ENCODE peak calls at places on chromosomes 13 and 19, in six cellular contexts. H is breast epithelium, C is right cardiac atrium, N is tibial nerve, D is transverse colon, T is upper lobe of left lung. M is an unnamed sample.

GRCh38 chr13:50078512-50079277 is 63.5 kb downstream of the KCNRG start:
- DNase-seq in H (no peak), C (no peak), N (no peak), D (no peak), T (no peak), M (no peak)

GRCh38 chr19:308471-309205 is 17.4 kb upstream of the PLPP2 start:
- DNase-seq in H (no peak), C (no peak), N (no peak), D (no peak), T (peak; percentile 81), M (no peak)

GRCh38 chr13:29573190-29573589 is 22.3 kb downstream of the SLC7A1 start:
- DNase-seq in H (no peak), C (peak; percentile 57), N (no peak), D (peak; percentile 78), T (no peak), M (no peak)

GRCh38 chr19:10780368-10780767 is 55.6 kb downstream of the TMED1 start:
- DNase-seq in H (no peak), C (peak; percentile 80), N (no peak), D (peak; percentile 42), T (no peak), M (no peak)

GRCh38 chr19:41409288-41409687 is 11.7 kb downstream of the BCKDHA start:
- DNase-seq in H (peak; percentile 65), C (no peak), N (no peak), D (no peak), T (no peak), M (no peak)

GRCh38 chr19:15296841-15297415 is 35.4 kb downstream of the BRD4 start:
- DNase-seq in H (no peak), C (no peak), N (no peak), D (no peak), T (no peak), M (no peak)

GRCh38 chr19:33815410-33816340 is 19.0 kb downstream of the KCTD15 start:
- DNase-seq in H (no peak), C (peak; percentile 45), N (no peak), D (no peak), T (no peak), M (no peak)

GRCh38 chr13:72960541-72960940 is 98.3 kb upstream of the KLF5 start:
- DNase-seq in H (no peak), C (no peak), N (no peak), D (no peak), T (no peak), M (no peak)

GRCh38 chr19:5454743-5455142 is 474 bp upstream of the ZNRF4 start:
- DNase-seq in H (no peak), C (no peak), N (no peak), D (no peak), T (no peak), M (no peak)

GRCh38 chr19:10694706-10695105 is 6.5 kb upstream of the QTRT1 start:
- DNase-seq in H (no peak), C (no peak), N (no peak), D (no peak), T (no peak), M (no peak)

GRCh38 chr13:33610471-33611015 is 207.4 kb upstream of the RFC3 start:
- DNase-seq in H (no peak), C (peak; percentile 89), N (no peak), D (peak; percentile 13), T (peak; percentile 82), M (peak; percentile 78)

DNA sequence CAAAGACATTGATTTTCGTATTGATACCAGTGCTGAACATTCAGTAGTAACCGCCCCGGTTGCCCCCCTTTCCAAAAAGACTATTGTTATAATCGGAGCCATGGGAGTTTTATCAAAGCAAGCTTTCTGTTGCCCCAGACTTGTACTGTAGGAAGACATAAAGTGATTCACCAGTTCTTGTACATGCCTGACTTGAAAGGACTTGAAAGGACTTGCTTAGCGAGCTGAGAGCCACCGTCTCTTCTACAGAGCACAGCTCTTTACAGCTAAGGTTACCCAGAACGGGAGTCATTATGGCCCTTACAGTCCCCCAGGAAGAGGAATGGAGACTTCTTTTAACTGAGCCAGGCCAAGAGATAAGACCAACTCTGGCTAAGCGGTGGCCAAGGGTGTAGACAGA is 5.1 kb downstream of the ZNF816 start:
- DNase-seq in H (no peak), C (no peak), N (no peak), D (no peak), T (no peak), M (no peak)
- H3K9me3 ChIP-seq in H (peaks cover 36% of the 10 kb centered on the region), C (peaks cover 4% of the 10 kb centered on the region), N (peaks cover 75% of the 10 kb centered on the region), D (peaks cover 72% of the 10 kb centered on the region), T (peaks cover 76% of the 10 kb centered on the region), M (peaks cover 69% of the 10 kb centered on the region)

DNA sequence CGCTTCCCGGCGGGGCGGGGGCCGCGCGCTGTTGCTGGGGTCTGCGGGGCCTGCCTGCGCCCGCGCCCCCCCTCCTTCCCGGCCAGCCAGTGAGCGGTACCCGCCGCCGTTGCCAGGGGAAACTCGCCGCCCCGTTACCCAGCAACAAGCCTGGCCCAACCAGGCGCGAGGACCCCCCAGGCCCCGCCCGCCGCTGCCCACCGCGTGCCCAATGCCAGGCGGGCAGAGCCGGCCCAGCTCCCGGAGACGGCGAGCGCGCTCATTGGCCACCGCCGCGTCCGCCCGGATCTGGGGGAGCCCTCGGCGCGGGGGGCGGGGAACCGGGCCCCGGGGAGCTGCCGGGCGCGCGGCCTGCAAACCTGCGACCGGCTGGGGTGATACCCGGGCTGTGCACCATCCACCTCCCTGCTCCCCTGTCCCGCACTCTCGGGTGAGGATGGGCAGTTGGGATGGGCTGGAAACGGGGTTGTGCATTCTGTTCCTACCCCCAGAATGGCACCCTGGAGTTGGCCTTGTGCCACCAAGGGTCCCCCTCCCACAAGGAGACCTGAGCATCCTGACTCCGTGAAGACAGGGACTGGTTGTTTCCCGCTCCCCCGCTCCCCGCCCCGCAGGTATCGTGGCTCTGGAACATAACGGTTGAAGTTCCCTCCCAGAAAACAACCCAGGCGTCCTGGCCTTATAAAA is 8.8 kb upstream of the BBC3 start:
- DNase-seq in H (no peak), C (peak; percentile 82), N (no peak), D (peak; percentile 59), T (peak; percentile 92), M (peak; percentile 40)
- H3K4me3 ChIP-seq in H (peak overlapping the region; percentile 62), C (peak overlapping the region; percentile 27), N (no peak overlapping the region), D (no peak overlapping the region), T (peak overlapping the region; percentile 32), M (peak overlapping the region; percentile 64)

DNA sequence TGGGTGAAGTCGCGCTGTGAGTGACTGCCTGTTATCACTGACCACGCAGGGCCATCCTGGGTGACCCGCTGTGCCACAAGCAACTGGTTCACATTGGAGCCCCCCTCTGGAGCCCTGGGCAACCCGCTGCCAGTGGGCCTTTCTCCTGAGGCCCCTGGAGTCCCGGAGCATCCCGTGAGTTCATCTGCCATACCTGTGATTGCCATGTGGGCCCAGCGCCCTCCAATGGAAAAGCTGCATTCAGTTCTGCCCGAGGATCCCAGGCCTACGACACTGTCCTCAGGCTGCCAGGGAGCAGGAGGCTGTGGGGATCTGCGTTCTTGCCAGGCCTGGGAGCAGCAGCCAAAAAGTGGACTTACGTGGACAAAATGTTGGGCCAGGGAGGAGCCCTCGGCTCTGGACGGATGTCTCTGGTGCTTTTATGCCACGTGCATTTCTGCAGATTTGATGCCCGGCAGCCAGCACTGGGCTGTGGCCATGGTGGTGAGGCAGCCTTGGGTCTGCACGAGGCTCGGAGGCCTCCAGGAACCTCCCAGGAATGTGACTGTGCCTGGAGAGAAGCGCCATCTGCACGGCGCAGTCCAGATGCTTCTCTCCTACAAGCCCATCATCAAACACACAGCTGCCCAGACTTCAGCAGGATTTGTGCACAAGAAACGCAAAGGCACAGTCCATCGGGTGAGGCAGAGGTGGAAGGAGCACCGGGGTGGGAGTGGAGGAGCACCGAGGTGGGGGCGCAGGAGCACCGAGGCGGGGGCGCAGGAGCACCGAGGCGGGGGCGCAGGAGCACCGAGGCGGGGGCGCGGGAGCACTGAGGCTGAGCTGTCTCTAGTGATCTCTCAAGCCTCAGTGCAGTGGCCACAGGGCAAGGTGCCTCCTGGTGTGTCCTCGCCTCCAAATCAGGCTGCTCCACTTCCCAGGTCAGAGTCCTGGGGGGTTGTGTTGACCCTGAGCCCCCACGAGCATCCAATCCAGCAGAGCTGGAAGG is 44.0 kb downstream of the C13orf46 start:
- DNase-seq in H (peak; percentile 36), C (no peak), N (peak; percentile 12), D (no peak), T (no peak), M (peak; percentile 16)
- H3K27ac ChIP-seq in H (peak overlapping the region; percentile 90), C (no peak overlapping the region), N (peak overlapping the region; percentile 70), D (no peak overlapping the region), T (no peak overlapping the region), M (peak overlapping the region; percentile 85)

GRCh38 chr19:49954933-49955332 is 6.0 kb downstream of the SIGLEC11 start:
- DNase-seq in H (peak; percentile 27), C (no peak), N (no peak), D (no peak), T (no peak), M (no peak)
- H3K9me3 ChIP-seq in H (no peaks in the 10 kb centered on the region), C (no peaks in the 10 kb centered on the region), N (no peaks in the 10 kb centered on the region), D (no peaks in the 10 kb centered on the region), T (no peaks in the 10 kb centered on the region), M (no peaks in the 10 kb centered on the region)

DNA sequence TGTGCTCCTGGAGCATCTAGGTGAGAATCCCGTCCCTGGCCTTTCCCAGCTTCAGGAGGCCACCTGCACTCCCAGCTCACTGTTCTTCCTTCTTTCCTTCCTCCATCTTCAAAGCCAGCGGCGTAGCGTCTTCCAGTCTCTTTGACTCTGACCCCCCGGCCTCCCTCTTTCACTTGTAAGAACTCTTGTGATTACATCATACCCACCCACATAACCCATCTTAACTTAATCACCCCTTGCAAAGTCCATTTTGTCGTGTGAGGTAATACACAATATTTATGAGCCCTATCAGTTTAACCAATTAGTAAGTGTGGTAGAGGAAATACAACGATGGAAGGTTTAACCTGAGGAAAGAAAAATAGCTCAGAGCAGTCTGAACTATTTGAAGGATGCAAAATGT is 4.6 kb upstream of the CDC16 start:
- DNase-seq in H (no peak), C (no peak), N (no peak), D (no peak), T (no peak), M (no peak)
- H3K4me3 ChIP-seq in H (no peak overlapping the region), C (no peak overlapping the region), N (no peak overlapping the region), D (no peak overlapping the region), T (no peak overlapping the region), M (no peak overlapping the region)